ENCODE peak calls at places on chromosomes 7 and 10, in seven cellular contexts. C, N, Y, H, R, B and S are unnamed samples.
A peak's percentile ranks its signal among the peaks of the same experiment; 100 is the strongest.

GRCh38 chr7:157004839-157005455 is 5.5 kb downstream of the MNX1 start:
- DNase-seq in Y (no peak), N (no peak), C (no peak), B (no peak), H (no peak), R (no peak), S (no peak)

GRCh38 chr10:48652344-48652743 is 32.3 kb upstream of the WDFY4 start:
- DNase-seq in Y (no peak), B (no peak), N (no peak), R (no peak), C (no peak), H (no peak), S (no peak)

GRCh38 chr7:77427996-77428603 is 12.0 kb upstream of the GSAP start:
- DNase-seq in Y (peak; percentile 51), C (no peak), B (no peak), N (no peak), H (no peak), R (no peak), S (no peak)

GRCh38 chr7:132575336-132575986 is 809 bp downstream of the PLXNA4 start:
- DNase-seq in B (no peak), N (peak; percentile 52), C (no peak), H (peak; percentile 58), R (peak; percentile 31), Y (peak; percentile 66), S (peak; percentile 22)

GRCh38 chr7:10973942-10974716 is 457 bp downstream of the PHF14 start:
- DNase-seq in N (peak; percentile 16), B (peak; percentile 5), H (no peak), Y (peak; percentile 49), R (no peak), C (peak; percentile 10), S (no peak)

GRCh38 chr7:106609416-106609815 is 51.5 kb downstream of the CCDC71L start:
- DNase-seq in N (no peak), B (no peak), Y (peak; percentile 69), H (no peak), R (no peak), C (no peak), S (peak; percentile 83)

GRCh38 chr10:69786791-69787190 is 14.9 kb upstream of the COL13A1 start:
- DNase-seq in N (peak; percentile 27), H (no peak), R (no peak), Y (peak; percentile 57), B (no peak), C (no peak), S (peak; percentile 25)

GRCh38 chr7:142813262-142813661 is 41.6 kb upstream of the EPHB6 start:
- DNase-seq in Y (no peak), H (no peak), C (no peak), N (no peak), B (no peak), R (peak; percentile 19), S (peak; percentile 47)

GRCh38 chr10:128628252-128628651 is 502.0 kb upstream of the MKI67 start:
- DNase-seq in H (no peak), R (no peak), Y (no peak), N (no peak), B (no peak), C (no peak), S (no peak)

GRCh38 chr10:48490576-48491345 is 114.1 kb downstream of the ARHGAP22 start:
- DNase-seq in N (no peak), H (no peak), R (no peak), Y (no peak), B (no peak), C (no peak), S (no peak)

GRCh38 chr10:14093735-14094484 is 236.8 kb downstream of the FRMD4A start:
- DNase-seq in R (peak; percentile 15), N (no peak), Y (peak; percentile 70), C (no peak), B (no peak), H (no peak), S (peak; percentile 22)